ENCODE peak calls at places on chromosomes 11 and 22, in four cellular contexts. K is kidney epithelial cell, Q is cardiac fibroblast, X is thoracic aorta. W is an unnamed sample.
A peak's percentile ranks its signal among the peaks of the same experiment; 100 is the strongest.

GRCh38 chr11:129061466-129062194 is 119.0 kb upstream of the TP53AIP1 start:
- DNase-seq in K (peak; percentile 31), Q (peak; percentile 32), X (no peak), W (no peak)

GRCh38 chr22:19666663-19667593 is 47.4 kb upstream of the SEPTIN5 start:
- DNase-seq in K (no peak), Q (peak; percentile 57), X (no peak), W (no peak)

GRCh38 chr11:113994077-113994954 is 19.4 kb downstream of the HTR3A start:
- DNase-seq in K (no peak), Q (no peak), X (no peak), W (no peak)

GRCh38 chr11:119782673-119783072 is 53.7 kb upstream of the NECTIN1 start:
- DNase-seq in K (no peak), Q (no peak), X (no peak), W (peak; percentile 52)

GRCh38 chr11:44784438-44784760 is 57.6 kb downstream of the TSPAN18 start:
- DNase-seq in K (no peak), Q (no peak), X (no peak), W (no peak)

GRCh38 chr11:123083623-123084029 is 21.7 kb upstream of the HSPA8 start:
- DNase-seq in K (peak; percentile 89), Q (peak; percentile 99), X (peak; percentile 80), W (peak; percentile 49)

GRCh38 chr11:61347916-61348461 is 13.7 kb downstream of the CYB561A3 start:
- DNase-seq in K (no peak), Q (peak; percentile 83), X (no peak), W (no peak)

GRCh38 chr11:9089636-9090035 is 1.8 kb downstream of the SCUBE2 start:
- DNase-seq in K (no peak), Q (no peak), X (no peak), W (no peak)

GRCh38 chr11:11608783-11609232 is 13.0 kb downstream of the GALNT18 start:
- DNase-seq in K (no peak), Q (peak; percentile 19), X (no peak), W (no peak)

GRCh38 chr11:79244805-79245197 is 196.0 kb downstream of the TENM4 start:
- DNase-seq in K (no peak), Q (no peak), X (no peak), W (no peak)

GRCh38 chr22:17957683-17958082 is 66.7 kb downstream of the MICAL3 start:
- DNase-seq in K (no peak), Q (no peak), X (no peak), W (no peak)

GRCh38 chr11:108571001-108571400 is 22.6 kb downstream of the EXPH5 start:
- DNase-seq in K (no peak), Q (no peak), X (no peak), W (no peak)

GRCh38 chr22:33329398-33329797 is 271.2 kb upstream of the SYN3 start:
- DNase-seq in K (no peak), Q (no peak), X (no peak), W (no peak)

GRCh38 chr11:78773077-78773476 is 198.4 kb upstream of the NARS2 start:
- DNase-seq in K (no peak), Q (no peak), X (no peak), W (no peak)

GRCh38 chr11:27083241-27083640 is 42.6 kb downstream of the BBOX1 start:
- DNase-seq in K (no peak), Q (no peak), X (no peak), W (no peak)
- H3K4me3 ChIP-seq in K (no peak overlapping the region), Q (no peak overlapping the region), X (no peak overlapping the region), W (no peak overlapping the region)

GRCh38 chr11:4098026-4098621 is 3.5 kb downstream of the RRM1 start:
- DNase-seq in K (no peak), Q (no peak), X (no peak), W (no peak)

GRCh38 chr11:4102711-4103110 is 8.1 kb downstream of the RRM1 start:
- DNase-seq in K (no peak), Q (no peak), X (no peak), W (no peak)

GRCh38 chr11:4105916-4106315 is 11.3 kb downstream of the RRM1 start:
- DNase-seq in K (no peak), Q (no peak), X (no peak), W (no peak)

GRCh38 chr11:4103269-4103668 is 8.7 kb downstream of the RRM1 start:
- DNase-seq in K (no peak), Q (no peak), X (no peak), W (no peak)
- TF ChIP-seq CTCF in K (no peak), Q (no peak), X (no peak), W (no peak)

GRCh38 chr22:50102946-50103345 is 13.1 kb downstream of the MOV10L1 start:
- DNase-seq in K (no peak), Q (no peak), X (no peak), W (no peak)

GRCh38 chr22:50105529-50106100 is 15.8 kb downstream of the MOV10L1 start:
- DNase-seq in K (no peak), Q (peak; percentile 69), X (no peak), W (no peak)

GRCh38 chr22:50104149-50104548 is 14.3 kb downstream of the MOV10L1 start:
- DNase-seq in K (no peak), Q (no peak), X (no peak), W (no peak)

GRCh38 chr22:50098052-50098451 is 8.2 kb downstream of the MOV10L1 start:
- DNase-seq in K (no peak), Q (no peak), X (no peak), W (no peak)

GRCh38 chr22:50101870-50102565 is 12.2 kb downstream of the MOV10L1 start:
- DNase-seq in K (no peak), Q (no peak), X (no peak), W (no peak)
- H3K4me3 ChIP-seq in K (no peak overlapping the region), Q (no peak overlapping the region), X (no peak overlapping the region), W (no peak overlapping the region)

GRCh38 chr11:132028380-132029240 is 658.2 kb downstream of the NTM start:
- DNase-seq in K (no peak), Q (no peak), X (no peak), W (no peak)
- TF ChIP-seq CTCF in K (peak; percentile 28), Q (peak; percentile 59), X (no peak), W (peak; percentile 35)